ENCODE peak calls at places on chromosome 20, in nine cellular contexts. One of them, this sample, is unnamed.

GRCh38 chr20:21665687-21666446 is 39.6 kb upstream of the PAX1 start:
- DNase-seq in left lung: no peak
- DNase-seq in tibial artery: no peak
- DNase-seq in HL-60: no peak
- DNase-seq in kidney epithelial cell: no peak
- DNase-seq in fibroblast of pulmonary artery: no peak
- DNase-seq in fibroblast of lung: no peak
- DNase-seq in PC-3: peak
- DNase-seq in AG04450: no peak
- DNase-seq in this sample: no peak

GRCh38 chr20:60253471-60253870 is 295.2 kb downstream of the CDH26 start:
- DNase-seq in left lung: no peak
- DNase-seq in tibial artery: no peak
- DNase-seq in HL-60: no peak
- DNase-seq in kidney epithelial cell: no peak
- DNase-seq in fibroblast of pulmonary artery: no peak
- DNase-seq in fibroblast of lung: no peak
- DNase-seq in PC-3: no peak
- DNase-seq in AG04450: no peak
- DNase-seq in this sample: no peak

GRCh38 chr20:32205502-32206382 is 1.8 kb downstream of the PLAGL2 start:
- DNase-seq in left lung: no peak
- DNase-seq in tibial artery: no peak
- DNase-seq in HL-60: peak
- DNase-seq in kidney epithelial cell: no peak
- DNase-seq in fibroblast of pulmonary artery: peak
- DNase-seq in fibroblast of lung: no peak
- DNase-seq in PC-3: no peak
- DNase-seq in AG04450: no peak
- DNase-seq in this sample: peak

GRCh38 chr20:2051920-2052319 is 49.7 kb upstream of the STK35 start:
- DNase-seq in left lung: no peak
- DNase-seq in tibial artery: no peak
- DNase-seq in HL-60: no peak
- DNase-seq in kidney epithelial cell: no peak
- DNase-seq in fibroblast of pulmonary artery: no peak
- DNase-seq in fibroblast of lung: no peak
- DNase-seq in PC-3: no peak
- DNase-seq in AG04450: no peak
- DNase-seq in this sample: no peak

GRCh38 chr20:3843490-3843889 is 3.1 kb upstream of the MAVS start:
- DNase-seq in left lung: peak
- DNase-seq in tibial artery: no peak
- DNase-seq in HL-60: no peak
- DNase-seq in kidney epithelial cell: no peak
- DNase-seq in fibroblast of pulmonary artery: peak
- DNase-seq in fibroblast of lung: peak
- DNase-seq in PC-3: peak
- DNase-seq in AG04450: peak
- DNase-seq in this sample: peak

GRCh38 chr20:59463541-59463940 is 140.8 kb upstream of the PHACTR3 start:
- DNase-seq in left lung: no peak
- DNase-seq in tibial artery: no peak
- DNase-seq in HL-60: no peak
- DNase-seq in kidney epithelial cell: no peak
- DNase-seq in fibroblast of pulmonary artery: no peak
- DNase-seq in fibroblast of lung: no peak
- DNase-seq in PC-3: no peak
- DNase-seq in AG04450: no peak
- DNase-seq in this sample: no peak

GRCh38 chr20:41181567-41181966 is 44.2 kb downstream of the PLCG1 start:
- DNase-seq in left lung: no peak
- DNase-seq in tibial artery: no peak
- DNase-seq in HL-60: no peak
- DNase-seq in kidney epithelial cell: no peak
- DNase-seq in fibroblast of pulmonary artery: no peak
- DNase-seq in fibroblast of lung: no peak
- DNase-seq in PC-3: no peak
- DNase-seq in AG04450: no peak
- DNase-seq in this sample: no peak

GRCh38 chr20:60048634-60049578 is 90.7 kb downstream of the CDH26 start:
- DNase-seq in left lung: no peak
- DNase-seq in tibial artery: no peak
- DNase-seq in HL-60: no peak
- DNase-seq in kidney epithelial cell: no peak
- DNase-seq in fibroblast of pulmonary artery: no peak
- DNase-seq in fibroblast of lung: no peak
- DNase-seq in PC-3: no peak
- DNase-seq in AG04450: no peak
- DNase-seq in this sample: no peak

GRCh38 chr20:35541118-35541782 is 628 bp upstream of the ERGIC3 start:
- DNase-seq in left lung: no peak
- DNase-seq in tibial artery: no peak
- DNase-seq in HL-60: no peak
- DNase-seq in kidney epithelial cell: no peak
- DNase-seq in fibroblast of pulmonary artery: no peak
- DNase-seq in fibroblast of lung: no peak
- DNase-seq in PC-3: peak
- DNase-seq in AG04450: no peak
- DNase-seq in this sample: no peak

GRCh38 chr20:35546127-35546526 is 4.2 kb downstream of the ERGIC3 start:
- DNase-seq in left lung: no peak
- DNase-seq in tibial artery: no peak
- DNase-seq in HL-60: no peak
- DNase-seq in kidney epithelial cell: no peak
- DNase-seq in fibroblast of pulmonary artery: no peak
- DNase-seq in fibroblast of lung: no peak
- DNase-seq in PC-3: no peak
- DNase-seq in AG04450: no peak
- DNase-seq in this sample: no peak

GRCh38 chr20:35541783-35542662 is at the start of gene ERGIC3:
- DNase-seq in left lung: peak
- DNase-seq in tibial artery: peak
- DNase-seq in HL-60: peak
- DNase-seq in kidney epithelial cell: peak
- DNase-seq in fibroblast of pulmonary artery: peak
- DNase-seq in fibroblast of lung: peak
- DNase-seq in PC-3: peak
- DNase-seq in AG04450: peak
- DNase-seq in this sample: peak

GRCh38 chr20:35544436-35544835 is 2.6 kb downstream of the ERGIC3 start:
- DNase-seq in left lung: no peak
- DNase-seq in tibial artery: no peak
- DNase-seq in HL-60: no peak
- DNase-seq in kidney epithelial cell: no peak
- DNase-seq in fibroblast of pulmonary artery: no peak
- DNase-seq in fibroblast of lung: no peak
- DNase-seq in PC-3: no peak
- DNase-seq in AG04450: no peak
- DNase-seq in this sample: no peak

GRCh38 chr20:35542990-35543389 is 1.1 kb downstream of the ERGIC3 start:
- DNase-seq in left lung: no peak
- DNase-seq in tibial artery: no peak
- DNase-seq in HL-60: no peak
- DNase-seq in kidney epithelial cell: no peak
- DNase-seq in fibroblast of pulmonary artery: no peak
- DNase-seq in fibroblast of lung: no peak
- DNase-seq in PC-3: no peak
- DNase-seq in AG04450: no peak
- DNase-seq in this sample: no peak
- H3K4me3 ChIP-seq in left lung: no peak
- H3K4me3 ChIP-seq in tibial artery: peak
- H3K4me3 ChIP-seq in HL-60: no peak
- H3K4me3 ChIP-seq in kidney epithelial cell: no peak
- H3K4me3 ChIP-seq in fibroblast of pulmonary artery: peak
- H3K4me3 ChIP-seq in fibroblast of lung: peak
- H3K4me3 ChIP-seq in PC-3: peak
- H3K4me3 ChIP-seq in AG04450: no peak
- H3K4me3 ChIP-seq in this sample: no peak

DNA sequence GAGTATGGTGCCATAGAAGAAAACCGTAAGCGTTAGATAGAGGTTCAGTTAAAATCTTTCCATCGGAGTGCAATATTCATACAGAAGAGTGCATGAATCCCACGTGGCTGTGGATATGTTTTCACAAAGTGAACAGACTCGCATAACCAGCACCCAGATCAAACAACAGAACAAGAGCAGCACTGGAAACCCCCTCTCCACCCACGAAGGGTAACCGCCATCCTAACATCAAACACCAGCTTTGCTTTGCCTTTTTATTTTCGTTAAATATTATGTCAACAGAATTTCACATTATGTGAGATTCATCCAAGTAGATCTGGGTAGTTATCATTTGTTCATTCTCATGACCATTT is 4.7 kb downstream of the GTSF1L start:
- DNase-seq in left lung: no peak
- DNase-seq in tibial artery: no peak
- DNase-seq in HL-60: no peak
- DNase-seq in kidney epithelial cell: no peak
- DNase-seq in fibroblast of pulmonary artery: no peak
- DNase-seq in fibroblast of lung: no peak
- DNase-seq in PC-3: no peak
- DNase-seq in AG04450: no peak
- DNase-seq in this sample: no peak
- H3K4me3 ChIP-seq in left lung: no peak
- H3K4me3 ChIP-seq in tibial artery: no peak
- H3K4me3 ChIP-seq in HL-60: no peak
- H3K4me3 ChIP-seq in kidney epithelial cell: no peak
- H3K4me3 ChIP-seq in fibroblast of pulmonary artery: no peak
- H3K4me3 ChIP-seq in fibroblast of lung: no peak
- H3K4me3 ChIP-seq in PC-3: no peak
- H3K4me3 ChIP-seq in AG04450: no peak
- H3K4me3 ChIP-seq in this sample: no peak

GRCh38 chr20:764255-764654 is 4.0 kb downstream of the SLC52A3 start:
- DNase-seq in left lung: no peak
- DNase-seq in tibial artery: no peak
- DNase-seq in HL-60: no peak
- DNase-seq in kidney epithelial cell: no peak
- DNase-seq in fibroblast of pulmonary artery: no peak
- DNase-seq in fibroblast of lung: no peak
- DNase-seq in PC-3: no peak
- DNase-seq in AG04450: no peak
- DNase-seq in this sample: no peak

GRCh38 chr20:766906-767305 is 1.4 kb downstream of the SLC52A3 start:
- DNase-seq in left lung: no peak
- DNase-seq in tibial artery: no peak
- DNase-seq in HL-60: no peak
- DNase-seq in kidney epithelial cell: no peak
- DNase-seq in fibroblast of pulmonary artery: no peak
- DNase-seq in fibroblast of lung: no peak
- DNase-seq in PC-3: peak
- DNase-seq in AG04450: no peak
- DNase-seq in this sample: no peak

GRCh38 chr20:771741-772464 is 3.6 kb upstream of the SLC52A3 start:
- DNase-seq in left lung: no peak
- DNase-seq in tibial artery: no peak
- DNase-seq in HL-60: no peak
- DNase-seq in kidney epithelial cell: no peak
- DNase-seq in fibroblast of pulmonary artery: no peak
- DNase-seq in fibroblast of lung: no peak
- DNase-seq in PC-3: no peak
- DNase-seq in AG04450: no peak
- DNase-seq in this sample: no peak

GRCh38 chr20:770691-771090 is 2.4 kb upstream of the SLC52A3 start:
- DNase-seq in left lung: no peak
- DNase-seq in tibial artery: no peak
- DNase-seq in HL-60: no peak
- DNase-seq in kidney epithelial cell: no peak
- DNase-seq in fibroblast of pulmonary artery: no peak
- DNase-seq in fibroblast of lung: no peak
- DNase-seq in PC-3: no peak
- DNase-seq in AG04450: no peak
- DNase-seq in this sample: no peak

DNA sequence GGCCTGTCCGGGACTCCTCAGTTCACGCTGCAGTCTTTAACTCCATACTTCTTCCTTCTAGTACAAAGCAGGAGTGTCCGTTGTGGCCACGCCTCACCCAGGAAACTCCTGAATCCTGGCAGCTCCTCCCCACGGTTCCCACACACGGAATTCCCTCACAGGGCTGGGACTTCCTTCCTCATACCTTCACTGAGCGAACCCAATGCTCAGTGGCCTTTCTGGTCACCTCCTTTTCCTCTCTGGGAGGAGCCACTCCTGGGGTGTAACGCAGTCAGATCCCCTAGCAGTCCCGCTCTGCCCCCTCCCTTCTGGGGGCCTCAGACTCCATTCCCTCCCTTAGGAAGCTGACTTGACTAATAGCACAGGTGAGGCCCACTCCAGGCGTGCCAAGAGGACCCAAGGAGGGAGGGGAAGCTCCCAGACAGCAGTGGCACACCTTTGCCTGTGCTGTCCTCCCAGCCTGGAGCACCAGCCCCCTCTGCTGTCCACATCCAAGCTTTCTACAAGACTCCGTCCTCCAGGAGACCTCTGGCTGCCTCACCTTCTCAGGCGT is at the start of gene SLC52A3:
- DNase-seq in left lung: no peak
- DNase-seq in tibial artery: no peak
- DNase-seq in HL-60: no peak
- DNase-seq in kidney epithelial cell: peak
- DNase-seq in fibroblast of pulmonary artery: no peak
- DNase-seq in fibroblast of lung: no peak
- DNase-seq in PC-3: peak
- DNase-seq in AG04450: no peak
- DNase-seq in this sample: no peak
- H3K4me3 ChIP-seq in left lung: peak
- H3K4me3 ChIP-seq in tibial artery: no peak
- H3K4me3 ChIP-seq in HL-60: no peak
- H3K4me3 ChIP-seq in kidney epithelial cell: no peak
- H3K4me3 ChIP-seq in fibroblast of pulmonary artery: no peak
- H3K4me3 ChIP-seq in fibroblast of lung: no peak
- H3K4me3 ChIP-seq in PC-3: peak
- H3K4me3 ChIP-seq in AG04450: no peak
- H3K4me3 ChIP-seq in this sample: no peak

GRCh38 chr20:48338717-48339116 is 489.1 kb downstream of the PREX1 start:
- DNase-seq in left lung: no peak
- DNase-seq in tibial artery: no peak
- DNase-seq in HL-60: no peak
- DNase-seq in kidney epithelial cell: no peak
- DNase-seq in fibroblast of pulmonary artery: peak
- DNase-seq in fibroblast of lung: peak
- DNase-seq in PC-3: no peak
- DNase-seq in AG04450: peak
- DNase-seq in this sample: peak

GRCh38 chr20:48340915-48341314 is 486.9 kb downstream of the PREX1 start:
- DNase-seq in left lung: no peak
- DNase-seq in tibial artery: no peak
- DNase-seq in HL-60: no peak
- DNase-seq in kidney epithelial cell: no peak
- DNase-seq in fibroblast of pulmonary artery: no peak
- DNase-seq in fibroblast of lung: no peak
- DNase-seq in PC-3: no peak
- DNase-seq in AG04450: no peak
- DNase-seq in this sample: no peak

GRCh38 chr20:48342822-48343513 is 484.8 kb downstream of the PREX1 start:
- DNase-seq in left lung: no peak
- DNase-seq in tibial artery: no peak
- DNase-seq in HL-60: no peak
- DNase-seq in kidney epithelial cell: no peak
- DNase-seq in fibroblast of pulmonary artery: no peak
- DNase-seq in fibroblast of lung: no peak
- DNase-seq in PC-3: no peak
- DNase-seq in AG04450: no peak
- DNase-seq in this sample: no peak

GRCh38 chr20:48339147-48339985 is 488.4 kb downstream of the PREX1 start:
- DNase-seq in left lung: no peak
- DNase-seq in tibial artery: no peak
- DNase-seq in HL-60: no peak
- DNase-seq in kidney epithelial cell: peak
- DNase-seq in fibroblast of pulmonary artery: peak
- DNase-seq in fibroblast of lung: peak
- DNase-seq in PC-3: peak
- DNase-seq in AG04450: peak
- DNase-seq in this sample: peak

DNA sequence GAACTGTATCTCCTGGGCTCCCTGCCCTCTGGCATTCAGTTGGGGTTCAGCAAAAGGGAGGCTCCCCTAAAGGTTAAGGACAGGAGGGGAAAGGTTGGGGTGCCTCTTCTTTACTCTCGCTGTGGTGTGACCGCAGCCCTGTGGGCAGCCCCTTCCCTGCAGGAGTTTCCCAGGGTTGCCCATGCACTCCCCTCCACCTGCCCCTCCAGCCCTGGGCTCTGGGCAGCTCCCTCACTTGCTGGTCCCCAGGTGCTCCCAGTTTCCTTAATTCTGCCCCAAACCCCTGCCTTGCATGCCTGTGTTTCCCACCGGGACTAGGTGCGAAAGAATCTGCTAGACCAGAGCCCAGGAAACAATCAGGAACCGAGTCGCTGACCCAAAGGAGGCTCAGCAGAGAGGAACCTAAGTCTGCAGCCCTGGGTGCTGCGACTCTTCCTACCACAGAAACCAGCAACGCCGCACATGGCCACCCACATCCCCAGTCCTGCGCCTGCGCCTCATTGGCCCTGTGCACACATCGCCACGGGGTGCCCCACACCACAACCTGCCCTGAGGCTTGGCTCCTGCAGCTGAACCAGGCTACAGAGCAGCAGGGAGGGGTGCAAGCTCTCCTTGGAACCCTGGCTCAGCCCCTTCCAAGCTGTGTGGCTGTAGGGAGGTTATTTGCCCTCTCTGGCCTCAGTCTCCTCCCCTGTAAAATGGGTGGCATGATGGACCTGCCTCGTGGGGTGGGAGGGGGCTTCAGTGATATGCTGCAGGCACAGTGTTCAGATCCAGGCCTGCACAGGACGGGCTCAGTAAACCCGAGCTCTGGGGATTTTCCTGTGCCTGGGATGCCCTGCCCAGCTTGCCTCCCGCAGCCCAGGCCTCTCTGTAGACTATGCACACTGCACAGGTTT is 487.6 kb downstream of the PREX1 start:
- DNase-seq in left lung: no peak
- DNase-seq in tibial artery: no peak
- DNase-seq in HL-60: peak
- DNase-seq in kidney epithelial cell: no peak
- DNase-seq in fibroblast of pulmonary artery: no peak
- DNase-seq in fibroblast of lung: no peak
- DNase-seq in PC-3: no peak
- DNase-seq in AG04450: no peak
- DNase-seq in this sample: no peak
- H3K4me3 ChIP-seq in left lung: no peak
- H3K4me3 ChIP-seq in tibial artery: no peak
- H3K4me3 ChIP-seq in HL-60: no peak
- H3K4me3 ChIP-seq in kidney epithelial cell: no peak
- H3K4me3 ChIP-seq in fibroblast of pulmonary artery: no peak
- H3K4me3 ChIP-seq in fibroblast of lung: no peak
- H3K4me3 ChIP-seq in PC-3: no peak
- H3K4me3 ChIP-seq in AG04450: no peak
- H3K4me3 ChIP-seq in this sample: no peak

This sample was measured in skeletal muscle cell.